ENCODE peak calls at places on chromosome 15, in four cellular contexts. I, N, M and O are unnamed samples.

GRCh38 chr15:69272139-69272538 is 26.6 kb upstream of the PAQR5 start:
- DNase-seq in I (no peak), N (peak), M (no peak), O (no peak)

GRCh38 chr15:38205502-38206235 is 47.0 kb upstream of the SPRED1 start:
- DNase-seq in I (no peak), N (no peak), M (no peak), O (no peak)

GRCh38 chr15:42694398-42694797 is 42.5 kb downstream of the CDAN1 start:
- DNase-seq in I (no peak), N (no peak), M (no peak), O (no peak)

GRCh38 chr15:69388259-69388658 is 25.9 kb upstream of the KIF23 start:
- DNase-seq in I (no peak), N (no peak), M (no peak), O (peak)

GRCh38 chr15:29128671-29129070 is 141.0 kb downstream of the NSMCE3 start:
- DNase-seq in I (no peak), N (no peak), M (no peak), O (no peak)

GRCh38 chr15:72939855-72940631 is 112.2 kb upstream of the NEO1 start:
- DNase-seq in I (no peak), N (no peak), M (no peak), O (no peak)

GRCh38 chr15:76163429-76164020 is 103.7 kb downstream of the TMEM266 start:
- DNase-seq in I (no peak), N (peak), M (peak), O (peak)

GRCh38 chr15:80744826-80745225 is 34.3 kb upstream of the CEMIP start:
- DNase-seq in I (no peak), N (peak), M (no peak), O (peak)

GRCh38 chr15:57218826-57219576 is 157.3 kb upstream of the CGNL1 start:
- DNase-seq in I (no peak), N (peak), M (no peak), O (peak)

GRCh38 chr15:97759363-97759762 is 201.1 kb upstream of the ARRDC4 start:
- DNase-seq in I (no peak), N (peak), M (no peak), O (peak)

GRCh38 chr15:72967397-72967796 is 84.9 kb upstream of the NEO1 start:
- DNase-seq in I (peak), N (no peak), M (no peak), O (no peak)

GRCh38 chr15:29672923-29673809 is 149.1 kb downstream of the TJP1 start:
- DNase-seq in I (no peak), N (peak), M (no peak), O (no peak)

GRCh38 chr15:79952329-79952728 is 18.7 kb downstream of the BCL2A1 start:
- DNase-seq in I (no peak), N (no peak), M (no peak), O (no peak)

GRCh38 chr15:43911235-43911661 is 84.4 kb downstream of the WDR76 start:
- DNase-seq in I (no peak), N (peak), M (peak), O (peak)

GRCh38 chr15:77739591-77740378 is 107.1 kb upstream of the LINGO1 start:
- DNase-seq in I (no peak), N (no peak), M (no peak), O (no peak)

GRCh38 chr15:101654191-101654590 is 2.0 kb upstream of the TM2D3 start:
- DNase-seq in I (no peak), N (no peak), M (no peak), O (no peak)

GRCh38 chr15:48501208-48501607 is 144.3 kb downstream of the FBN1 start:
- DNase-seq in I (no peak), N (no peak), M (no peak), O (peak)

GRCh38 chr15:46751303-46751702 is 966.0 kb upstream of the SEMA6D start:
- DNase-seq in I (no peak), N (no peak), M (no peak), O (no peak)

GRCh38 chr15:53512029-53512428 is 247.4 kb downstream of the WDR72 start:
- DNase-seq in I (no peak), N (no peak), M (no peak), O (no peak)

GRCh38 chr15:52730163-52730562 is 51.0 kb upstream of the ATOSA start:
- DNase-seq in I (peak), N (peak), M (no peak), O (peak)

GRCh38 chr15:55742498-55742926 is 440 bp downstream of the PRTG start:
- DNase-seq in I (no peak), N (peak), M (peak), O (no peak)

GRCh38 chr15:52080031-52080430 is 32.5 kb downstream of the BCL2L10 start:
- DNase-seq in I (no peak), N (peak), M (no peak), O (no peak)

GRCh38 chr15:36527512-36528162 is 51.8 kb upstream of the CDIN1 start:
- DNase-seq in I (no peak), N (no peak), M (no peak), O (peak)

GRCh38 chr15:63048986-63049665 is 6.6 kb downstream of the TPM1 start:
- DNase-seq in I (peak), N (peak), M (peak), O (peak)

GRCh38 chr15:60660290-60661051 is 181.5 kb upstream of the ICE2 start:
- DNase-seq in I (no peak), N (peak), M (peak), O (peak)

GRCh38 chr15:84714816-84715215 is 1.1 kb downstream of the SEC11A start:
- DNase-seq in I (no peak), N (no peak), M (no peak), O (no peak)

GRCh38 chr15:57586661-57587404 is 4.9 kb upstream of the MYZAP start:
- DNase-seq in I (no peak), N (no peak), M (no peak), O (no peak)

GRCh38 chr15:27889258-27889657 is 209.9 kb downstream of the OCA2 start:
- DNase-seq in I (no peak), N (no peak), M (no peak), O (no peak)

GRCh38 chr15:32746116-32746857 is 28.5 kb downstream of the GREM1 start:
- DNase-seq in I (no peak), N (no peak), M (no peak), O (no peak)

GRCh38 chr15:35697549-35698299 is 151.8 kb upstream of the DPH6 start:
- DNase-seq in I (no peak), N (peak), M (no peak), O (peak)

GRCh38 chr15:78037328-78037727 is 40.2 kb downstream of the TBC1D2B start:
- DNase-seq in I (no peak), N (no peak), M (no peak), O (no peak)

GRCh38 chr15:56295433-56295832 is 51.8 kb upstream of the RFX7 start:
- DNase-seq in I (no peak), N (no peak), M (no peak), O (no peak)

GRCh38 chr15:42275780-42276395 is 2.7 kb upstream of the TMEM87A start:
- DNase-seq in I (no peak), N (no peak), M (no peak), O (peak)

GRCh38 chr15:31004220-31004733 is 12.8 kb upstream of the MTMR10 start:
- DNase-seq in I (no peak), N (no peak), M (peak), O (no peak)

GRCh38 chr15:47801522-47801921 is 84.2 kb downstream of the SEMA6D start:
- DNase-seq in I (no peak), N (no peak), M (no peak), O (no peak)

GRCh38 chr15:69648215-69648614 is 195.6 kb downstream of the RPLP1 start:
- DNase-seq in I (no peak), N (no peak), M (no peak), O (no peak)

DNA sequence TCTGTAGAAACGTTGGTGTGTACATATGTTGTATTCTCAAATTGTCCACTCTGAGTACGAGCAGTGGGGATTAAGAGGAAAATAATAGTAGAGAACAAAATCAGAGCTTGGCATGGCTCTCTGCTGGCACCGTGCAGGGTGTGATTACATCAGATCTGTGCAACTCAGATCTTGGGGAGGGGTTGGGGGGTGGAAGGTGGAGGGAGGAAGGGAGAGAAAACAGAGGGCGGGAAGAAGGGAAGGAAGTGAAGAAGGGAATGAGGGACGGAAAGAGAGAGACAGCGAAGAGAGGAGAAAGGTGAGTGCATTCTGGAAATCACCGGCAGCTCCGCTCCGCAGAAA is 30.9 kb upstream of the ADAMTS17 start:
- DNase-seq in I (no peak), N (no peak), M (no peak), O (no peak)
- H3K4me3 ChIP-seq in I (peak), N (no peak), M (peak), O (no peak)

GRCh38 chr15:90987561-90988141 is 6.7 kb downstream of the PRC1 start:
- DNase-seq in I (no peak), N (no peak), M (no peak), O (no peak)

GRCh38 chr15:90986790-90987507 is 7.4 kb downstream of the PRC1 start:
- DNase-seq in I (no peak), N (no peak), M (no peak), O (no peak)

GRCh38 chr15:90979582-90979981 is 14.8 kb downstream of the PRC1 start:
- DNase-seq in I (no peak), N (no peak), M (no peak), O (no peak)

GRCh38 chr15:90982135-90982534 is 12.2 kb downstream of the PRC1 start:
- DNase-seq in I (no peak), N (peak), M (no peak), O (peak)

GRCh38 chr15:90981681-90982080 is 12.7 kb downstream of the PRC1 start:
- DNase-seq in I (no peak), N (no peak), M (no peak), O (no peak)
- TF ChIP-seq CTCF in I (no peak), N (no peak), M (no peak), O (no peak)

DNA sequence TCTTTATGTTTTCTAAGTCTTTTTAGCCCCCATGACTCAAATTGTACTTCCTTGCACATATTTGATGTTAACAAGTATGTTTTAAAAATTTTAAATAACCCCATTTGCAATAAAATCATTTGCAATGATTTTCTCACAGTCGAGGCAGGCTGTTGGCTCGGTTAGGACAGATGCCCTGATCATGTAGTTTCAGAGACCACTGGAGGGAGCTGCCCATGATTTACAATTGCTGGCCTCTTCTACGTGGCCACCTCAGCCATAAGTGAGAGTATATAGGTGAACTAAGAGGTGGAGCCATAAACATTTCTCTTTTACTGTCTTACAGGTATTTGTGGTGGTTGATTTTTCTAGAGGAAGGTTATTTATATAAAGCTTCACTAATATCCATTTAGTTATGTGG is 1.7 kb downstream of the DTWD1 start:
- DNase-seq in I (no peak), N (peak), M (no peak), O (peak)
- H3K4me3 ChIP-seq in I (no peak), N (peak), M (no peak), O (peak)

GRCh38 chr15:40474581-40474980 is 3.8 kb downstream of the CHST14 start:
- DNase-seq in I (no peak), N (no peak), M (no peak), O (no peak)

GRCh38 chr15:40479024-40479423 is 8.2 kb downstream of the CHST14 start:
- DNase-seq in I (no peak), N (no peak), M (no peak), O (no peak)

GRCh38 chr15:40481671-40482070 is 10.9 kb downstream of the CHST14 start:
- DNase-seq in I (no peak), N (peak), M (no peak), O (peak)

GRCh38 chr15:40472171-40472727 is 1.5 kb downstream of the CHST14 start:
- DNase-seq in I (no peak), N (no peak), M (no peak), O (no peak)

GRCh38 chr15:40477703-40478269 is 7.0 kb downstream of the CHST14 start:
- DNase-seq in I (no peak), N (no peak), M (no peak), O (no peak)
- TF ChIP-seq CTCF in I (no peak), N (no peak), M (no peak), O (no peak)

GRCh38 chr15:100373037-100373896 is 31.5 kb upstream of the ADAMTS17 start:
- DNase-seq in I (no peak), N (no peak), M (no peak), O (no peak)
- H3K4me3 ChIP-seq in I (peak), N (no peak), M (peak), O (no peak)

GRCh38 chr15:58773024-58773423 is 1.9 kb downstream of the MINDY2 start:
- DNase-seq in I (no peak), N (no peak), M (no peak), O (no peak)
- TF ChIP-seq CTCF in I (no peak), N (no peak), M (no peak), O (no peak)

DNA sequence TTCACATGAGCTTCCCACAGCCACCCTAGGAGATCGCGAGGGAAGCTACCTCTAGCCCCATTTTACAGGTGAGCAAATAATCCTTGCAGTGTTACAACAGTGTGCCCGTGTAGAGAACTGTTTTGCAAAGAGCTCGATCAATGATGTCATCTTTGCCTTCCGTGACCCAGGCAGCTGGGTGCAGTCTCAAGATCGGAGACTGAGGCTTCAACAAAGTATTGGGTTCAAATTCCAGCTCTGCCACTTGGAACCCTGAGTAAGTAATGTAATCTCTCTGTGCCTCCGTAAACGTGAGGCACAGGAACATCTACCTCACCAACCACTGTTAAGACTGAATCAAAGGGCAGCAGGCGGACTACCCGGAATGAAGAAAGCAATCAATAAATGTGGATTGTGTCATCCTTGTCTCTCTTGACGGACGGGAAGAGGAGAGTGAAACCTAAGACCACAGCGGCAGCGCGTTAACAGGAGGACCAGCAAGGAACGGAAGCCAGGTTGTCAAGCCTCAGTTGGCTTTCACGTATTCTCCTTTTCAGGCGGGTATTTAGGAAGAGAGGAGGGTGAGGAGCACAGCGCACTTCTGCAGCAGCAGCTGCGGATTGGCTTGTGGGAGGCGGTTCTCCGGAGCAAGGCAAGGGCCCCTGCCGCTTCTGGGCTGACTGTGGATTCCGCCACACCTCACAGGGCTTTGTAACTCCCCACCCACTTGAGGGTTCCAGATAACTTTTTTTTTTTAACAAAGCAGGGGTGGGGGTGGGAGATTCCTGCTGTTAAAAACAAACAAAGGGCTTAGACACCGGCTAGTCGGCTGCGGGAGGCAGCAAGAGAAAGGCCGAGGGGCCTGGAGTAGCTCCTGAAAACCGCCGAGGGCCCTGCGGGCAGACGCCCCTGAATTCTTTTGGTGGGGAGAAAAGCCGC is 1.5 kb upstream of the SMAD3 start:
- DNase-seq in I (no peak), N (no peak), M (no peak), O (no peak)
- H3K4me3 ChIP-seq in I (no peak), N (no peak), M (no peak), O (no peak)

GRCh38 chr15:64981812-64982431 is 7.8 kb downstream of the SPG21 start:
- DNase-seq in I (no peak), N (no peak), M (no peak), O (no peak)

GRCh38 chr15:64982472-64982871 is 7.2 kb downstream of the SPG21 start:
- DNase-seq in I (no peak), N (no peak), M (no peak), O (peak)

GRCh38 chr15:64975390-64975789 is 14.3 kb downstream of the SPG21 start:
- DNase-seq in I (no peak), N (no peak), M (no peak), O (peak)

DNA sequence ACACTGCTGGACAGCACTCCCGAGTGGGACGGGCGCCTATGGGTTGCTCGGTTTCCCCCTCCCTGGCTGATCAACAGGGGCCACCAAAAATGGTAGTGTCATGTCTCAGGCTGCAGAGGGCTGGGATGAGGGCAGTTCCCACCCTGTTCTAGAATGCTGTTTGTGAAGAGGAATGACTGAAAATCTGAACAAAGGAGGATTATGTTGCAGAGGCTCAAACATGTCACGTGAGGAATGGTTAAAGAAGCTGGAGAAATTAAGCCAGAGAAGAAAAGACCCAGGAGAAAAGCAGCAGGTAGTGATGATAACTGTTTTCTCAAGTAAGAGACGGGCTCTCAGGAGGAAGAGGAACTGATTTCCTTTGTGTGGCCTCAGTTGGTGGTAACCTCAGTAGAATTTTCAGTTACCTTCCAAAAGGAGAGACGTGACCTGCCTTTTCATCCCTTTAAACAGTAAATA is 10.4 kb downstream of the SPG21 start:
- DNase-seq in I (no peak), N (no peak), M (no peak), O (no peak)
- TF ChIP-seq CTCF in I (no peak), N (no peak), M (no peak), O (no peak)

GRCh38 chr15:88075102-88075501 is 181.4 kb downstream of the NTRK3 start:
- DNase-seq in I (no peak), N (no peak), M (no peak), O (no peak)

GRCh38 chr15:88080616-88081015 is 175.9 kb downstream of the NTRK3 start:
- DNase-seq in I (no peak), N (no peak), M (no peak), O (no peak)

GRCh38 chr15:88076246-88076645 is 180.3 kb downstream of the NTRK3 start:
- DNase-seq in I (no peak), N (no peak), M (no peak), O (no peak)

GRCh38 chr15:88073386-88073681 is 183.2 kb downstream of the NTRK3 start:
- DNase-seq in I (no peak), N (no peak), M (no peak), O (no peak)

GRCh38 chr15:88077249-88077810 is 179.2 kb downstream of the NTRK3 start:
- DNase-seq in I (no peak), N (no peak), M (no peak), O (peak)
- H3K4me3 ChIP-seq in I (no peak), N (no peak), M (no peak), O (no peak)